ENCODE peak calls at places on chromosomes 12 and 14, in nine cellular contexts. F is CD8-positive, alpha-beta memory T cell; V is colonic mucosa; J is testis; A is RWPE2; W is A549; R is prostate gland; X is kidney; Y is psoas muscle. T is an unnamed sample.

GRCh38 chr12:51863921-51864700 is 15.6 kb upstream of the FIGNL2 start:
- DNase-seq in J (peak), Y (peak), R (no peak), F (no peak), V (no peak), W (no peak), A (no peak), X (peak), T (peak)

GRCh38 chr12:5305425-5305824 is 126.5 kb upstream of the NTF3 start:
- DNase-seq in R (no peak), Y (no peak), W (no peak), A (no peak), X (peak), F (no peak), V (no peak), J (no peak), T (peak)

GRCh38 chr12:1835178-1836131 is 15.1 kb downstream of the LRTM2 start:
- DNase-seq in A (peak), Y (peak), R (no peak), V (no peak), F (no peak), X (peak), W (no peak), J (no peak), T (peak)

GRCh38 chr12:11968041-11968383 is 102.7 kb upstream of the BCL2L14 start:
- DNase-seq in A (no peak), X (no peak), V (no peak), R (no peak), J (no peak), Y (no peak), W (no peak), F (no peak), T (no peak)

GRCh38 chr14:20215196-20215595 is 8.3 kb upstream of the OR11H6 start:
- DNase-seq in Y (no peak), X (no peak), F (no peak), R (no peak), A (no peak), W (no peak), V (no peak), J (no peak), T (no peak)

GRCh38 chr14:23727566-23728335 is 91.6 kb downstream of the DHRS2 start:
- DNase-seq in F (no peak), Y (no peak), J (peak), V (no peak), A (no peak), W (peak), X (peak), R (no peak), T (no peak)

GRCh38 chr12:16603916-16604575 is 1.9 kb downstream of the LMO3 start:
- DNase-seq in V (no peak), X (no peak), F (no peak), A (no peak), W (no peak), R (no peak), Y (no peak), J (no peak), T (no peak)

GRCh38 chr14:68444449-68445168 is 348.3 kb downstream of the ZFP36L1 start:
- DNase-seq in V (no peak), X (no peak), J (peak), F (no peak), Y (no peak), R (peak), W (no peak), A (no peak), T (peak)

GRCh38 chr12:113852695-113853490 is 113.2 kb downstream of the RBM19 start:
- DNase-seq in Y (no peak), X (no peak), F (no peak), A (no peak), W (no peak), J (no peak), R (no peak), V (no peak), T (no peak)

GRCh38 chr14:51020024-51020710 is 74.7 kb downstream of the TRIM9 start:
- DNase-seq in J (no peak), X (no peak), V (no peak), R (no peak), Y (no peak), F (no peak), A (no peak), W (no peak), T (no peak)

GRCh38 chr12:50642035-50642451 is 121.9 kb upstream of the ATF1 start:
- DNase-seq in W (peak), X (no peak), J (no peak), Y (no peak), F (no peak), A (no peak), R (no peak), V (no peak), T (no peak)

GRCh38 chr12:30047499-30048262 is 263.9 kb upstream of the TMTC1 start:
- DNase-seq in W (no peak), J (no peak), V (no peak), A (no peak), R (no peak), F (no peak), Y (no peak), X (no peak), T (peak)

GRCh38 chr12:6380141-6381121 is 3.5 kb upstream of the LTBR start:
- DNase-seq in X (no peak), A (no peak), J (no peak), F (no peak), W (no peak), V (no peak), R (no peak), Y (no peak), T (no peak)

DNA sequence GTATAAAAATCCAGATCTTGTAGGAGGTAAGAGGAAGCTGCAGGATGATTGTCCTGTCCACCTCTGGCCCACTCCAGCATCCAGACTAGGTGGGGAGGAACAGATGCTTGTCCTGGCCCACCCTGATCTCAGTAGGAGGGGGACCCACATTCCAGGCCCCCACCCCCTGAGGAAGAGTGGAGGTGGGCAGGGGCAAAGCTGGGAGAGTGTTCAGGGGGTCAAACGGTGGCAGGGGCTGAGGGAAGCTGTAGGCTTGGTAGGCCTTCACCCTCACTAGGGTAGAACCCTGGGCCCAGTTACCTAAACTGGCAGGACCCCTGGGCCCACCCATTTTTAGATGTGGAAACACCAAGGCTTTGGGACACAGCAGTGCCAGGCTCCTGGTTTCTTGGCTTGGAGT is 4.1 kb downstream of the SLC48A1 start:
- DNase-seq in J (no peak), Y (peak), R (no peak), F (no peak), V (no peak), W (no peak), X (peak), A (no peak), T (no peak)
- H3K27ac ChIP-seq in J (peak), Y (peak), R (no peak), F (peak), V (no peak), W (peak), X (no peak), A (peak), T (peak)

GRCh38 chr12:69330475-69331473 is 17.4 kb upstream of the LYZ start:
- DNase-seq in V (peak), F (peak), Y (no peak), W (no peak), X (no peak), J (peak), R (peak), A (no peak), T (peak)
- H3K27ac ChIP-seq in V (peak), F (peak), Y (no peak), W (no peak), X (peak), J (no peak), R (peak), A (no peak), T (no peak)

DNA sequence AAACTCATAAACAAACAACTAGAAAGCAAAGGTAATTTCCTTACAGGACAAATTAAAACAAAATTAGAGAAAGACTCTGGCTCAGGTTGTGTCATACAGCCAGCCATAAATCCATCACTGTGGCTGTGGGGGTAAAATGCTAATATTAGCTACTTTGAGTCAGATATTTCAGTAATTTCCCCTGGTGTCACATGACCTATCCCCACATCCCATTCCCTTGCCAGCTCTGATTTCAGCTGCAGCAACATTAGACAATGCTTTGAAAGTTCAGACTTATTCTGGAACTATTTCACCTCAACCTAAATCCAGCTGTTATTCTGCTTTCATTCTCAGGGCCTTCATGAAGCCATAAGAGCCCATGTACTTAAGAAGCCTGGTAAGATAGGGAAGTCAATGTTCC is 55.3 kb downstream of the RPL10L start:
- DNase-seq in Y (no peak), X (no peak), A (no peak), R (no peak), J (no peak), W (no peak), F (no peak), V (no peak), T (no peak)
- H3K27ac ChIP-seq in Y (no peak), X (no peak), A (no peak), R (no peak), J (no peak), W (no peak), F (no peak), V (no peak), T (no peak)

DNA sequence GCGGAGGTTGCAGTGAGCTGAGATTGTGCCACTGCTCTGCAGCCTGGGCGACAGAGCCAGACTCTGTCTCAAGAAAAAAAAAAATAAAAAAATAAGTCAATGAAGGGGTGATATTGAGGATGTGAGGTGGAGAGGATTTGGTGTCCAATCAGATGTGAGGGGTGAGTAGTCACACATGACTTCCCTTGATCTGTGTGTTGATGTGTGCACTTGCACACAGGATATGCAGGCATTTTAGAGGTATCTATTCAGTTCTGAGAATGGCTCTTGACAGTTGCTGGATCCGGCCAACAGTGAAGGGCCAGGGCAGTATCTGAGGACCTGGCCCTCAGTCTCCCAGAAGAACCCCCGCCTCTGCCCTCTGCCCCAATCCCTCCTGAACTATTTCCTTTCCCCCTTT is 7.8 kb upstream of the SP7 start:
- DNase-seq in X (no peak), F (no peak), R (no peak), V (no peak), Y (no peak), A (no peak), W (no peak), J (no peak), T (no peak)
- H3K27ac ChIP-seq in X (no peak), F (no peak), R (no peak), V (no peak), Y (no peak), A (no peak), W (no peak), J (no peak), T (no peak)

T was measured in right cardiac atrium.